ENCODE peak calls at places on chromosome 12, in four cellular contexts. One of them, this sample, is unnamed.

GRCh38 chr12:116278667-116279066 is 1.2 kb upstream of the MED13L start:
- DNase-seq in adrenal gland: no peak
- DNase-seq in tibial artery: no peak
- DNase-seq in NT2/D1: no peak
- DNase-seq in this sample: no peak

GRCh38 chr12:38921025-38921677 is 15.8 kb upstream of the CPNE8 start:
- DNase-seq in NT2/D1: peak; percentile 66
- DNase-seq in adrenal gland: peak; percentile 63
- DNase-seq in tibial artery: no peak
- DNase-seq in this sample: no peak

GRCh38 chr12:52907092-52907810 is 2.4 kb upstream of the KRT8 start:
- DNase-seq in NT2/D1: no peak
- DNase-seq in adrenal gland: peak; percentile 43
- DNase-seq in tibial artery: no peak
- DNase-seq in this sample: no peak

GRCh38 chr12:123533672-123534643 is at the start of gene RILPL1:
- DNase-seq in adrenal gland: peak; percentile 50
- DNase-seq in NT2/D1: peak; percentile 27
- DNase-seq in tibial artery: peak; percentile 75
- DNase-seq in this sample: peak; percentile 41

GRCh38 chr12:115944392-115944742 is 333.1 kb downstream of the MED13L start:
- DNase-seq in adrenal gland: no peak
- DNase-seq in tibial artery: no peak
- DNase-seq in NT2/D1: no peak
- DNase-seq in this sample: no peak

GRCh38 chr12:948238-948637 is 1.3 kb downstream of the RAD52 start:
- DNase-seq in NT2/D1: no peak
- DNase-seq in tibial artery: no peak
- DNase-seq in adrenal gland: no peak
- DNase-seq in this sample: no peak

GRCh38 chr12:51662728-51663154 is 71.7 kb downstream of the SCN8A start:
- DNase-seq in adrenal gland: no peak
- DNase-seq in tibial artery: no peak
- DNase-seq in NT2/D1: no peak
- DNase-seq in this sample: no peak

GRCh38 chr12:114841557-114842251 is 157.7 kb upstream of the TBX3 start:
- DNase-seq in NT2/D1: peak; percentile 36
- DNase-seq in tibial artery: no peak
- DNase-seq in adrenal gland: no peak
- DNase-seq in this sample: no peak

GRCh38 chr12:45336762-45337596 is 121.1 kb downstream of the ANO6 start:
- DNase-seq in adrenal gland: no peak
- DNase-seq in NT2/D1: no peak
- DNase-seq in tibial artery: no peak
- DNase-seq in this sample: no peak

GRCh38 chr12:3490848-3491382 is at the start of gene PRMT8:
- DNase-seq in tibial artery: no peak
- DNase-seq in adrenal gland: no peak
- DNase-seq in NT2/D1: no peak
- DNase-seq in this sample: no peak

GRCh38 chr12:19530631-19531020 is 91.3 kb downstream of the AEBP2 start:
- DNase-seq in NT2/D1: no peak
- DNase-seq in adrenal gland: no peak
- DNase-seq in tibial artery: no peak
- DNase-seq in this sample: no peak

GRCh38 chr12:49550853-49551252 is 12.0 kb downstream of the KCNH3 start:
- DNase-seq in adrenal gland: no peak
- DNase-seq in NT2/D1: no peak
- DNase-seq in tibial artery: no peak
- DNase-seq in this sample: no peak

GRCh38 chr12:1099158-1099557 is 108.1 kb downstream of the ERC1 start:
- DNase-seq in NT2/D1: no peak
- DNase-seq in tibial artery: no peak
- DNase-seq in adrenal gland: no peak
- DNase-seq in this sample: no peak

GRCh38 chr12:123474493-123475255 is 16.7 kb downstream of the SNRNP35 start:
- DNase-seq in adrenal gland: no peak
- DNase-seq in tibial artery: no peak
- DNase-seq in NT2/D1: no peak
- DNase-seq in this sample: peak; percentile 48

GRCh38 chr12:14256139-14256538 is 109.3 kb upstream of the ATF7IP start:
- DNase-seq in tibial artery: no peak
- DNase-seq in adrenal gland: no peak
- DNase-seq in NT2/D1: no peak
- DNase-seq in this sample: peak; percentile 66

GRCh38 chr12:116939734-116940133 is 29.0 kb downstream of the FBXW8 start:
- DNase-seq in NT2/D1: no peak
- DNase-seq in tibial artery: no peak
- DNase-seq in adrenal gland: no peak
- DNase-seq in this sample: no peak

GRCh38 chr12:64457036-64457435 is 5.1 kb downstream of the TBK1 start:
- DNase-seq in tibial artery: no peak
- DNase-seq in NT2/D1: no peak
- DNase-seq in adrenal gland: no peak
- DNase-seq in this sample: peak; percentile 37

GRCh38 chr12:103975368-103975767 is 9.7 kb downstream of the TDG start:
- DNase-seq in NT2/D1: no peak
- DNase-seq in tibial artery: no peak
- DNase-seq in adrenal gland: no peak
- DNase-seq in this sample: no peak

GRCh38 chr12:108570743-108571603 is 8.6 kb downstream of the ISCU start:
- DNase-seq in tibial artery: peak; percentile 55
- DNase-seq in NT2/D1: no peak
- DNase-seq in adrenal gland: no peak
- DNase-seq in this sample: no peak

GRCh38 chr12:19496249-19497208 is 57.2 kb downstream of the AEBP2 start:
- DNase-seq in tibial artery: no peak
- DNase-seq in adrenal gland: no peak
- DNase-seq in NT2/D1: peak; percentile 59
- DNase-seq in this sample: no peak

GRCh38 chr12:122078141-122079037 is at the start of gene MLXIP:
- DNase-seq in NT2/D1: peak; percentile 80
- DNase-seq in adrenal gland: peak; percentile 94
- DNase-seq in tibial artery: peak; percentile 96
- DNase-seq in this sample: peak; percentile 85

GRCh38 chr12:99670635-99671034 is 23.1 kb downstream of the GARIN6 start:
- DNase-seq in NT2/D1: peak; percentile 30
- DNase-seq in adrenal gland: no peak
- DNase-seq in tibial artery: no peak
- DNase-seq in this sample: no peak

GRCh38 chr12:69428351-69429048 is 41.7 kb upstream of the FRS2 start:
- DNase-seq in tibial artery: no peak
- DNase-seq in adrenal gland: no peak
- DNase-seq in NT2/D1: no peak
- DNase-seq in this sample: no peak

GRCh38 chr12:92080390-92081285 is 65.0 kb downstream of the BTG1 start:
- DNase-seq in tibial artery: no peak
- DNase-seq in NT2/D1: no peak
- DNase-seq in adrenal gland: no peak
- DNase-seq in this sample: peak; percentile 32

GRCh38 chr12:90690120-90690519 is 264.9 kb downstream of the CCER1 start:
- DNase-seq in adrenal gland: no peak
- DNase-seq in NT2/D1: no peak
- DNase-seq in tibial artery: no peak
- DNase-seq in this sample: no peak

GRCh38 chr12:71810905-71811304 is 28.7 kb upstream of the TBC1D15 start:
- DNase-seq in tibial artery: no peak
- DNase-seq in adrenal gland: no peak
- DNase-seq in NT2/D1: no peak
- DNase-seq in this sample: no peak

GRCh38 chr12:131631230-131631629 is 79.7 kb upstream of the SFSWAP start:
- DNase-seq in NT2/D1: no peak
- DNase-seq in adrenal gland: no peak
- DNase-seq in tibial artery: peak; percentile 3
- DNase-seq in this sample: no peak

GRCh38 chr12:131136539-131136872 is 182.8 kb downstream of the ADGRD1 start:
- DNase-seq in adrenal gland: no peak
- DNase-seq in NT2/D1: no peak
- DNase-seq in tibial artery: no peak
- DNase-seq in this sample: no peak

GRCh38 chr12:127343941-127344340 is 923.0 kb upstream of the TMEM132C start:
- DNase-seq in tibial artery: no peak
- DNase-seq in adrenal gland: no peak
- DNase-seq in NT2/D1: no peak
- DNase-seq in this sample: no peak

GRCh38 chr12:77615331-77615730 is 215.4 kb upstream of the NAV3 start:
- DNase-seq in NT2/D1: peak; percentile 16
- DNase-seq in tibial artery: no peak
- DNase-seq in adrenal gland: no peak
- DNase-seq in this sample: no peak

GRCh38 chr12:89663577-89664357 is 44.9 kb downstream of the ATP2B1 start:
- DNase-seq in NT2/D1: no peak
- DNase-seq in tibial artery: no peak
- DNase-seq in adrenal gland: no peak
- DNase-seq in this sample: no peak

GRCh38 chr12:104372721-104373335 is 69.3 kb downstream of the EID3 start:
- DNase-seq in NT2/D1: no peak
- DNase-seq in tibial artery: no peak
- DNase-seq in adrenal gland: no peak
- DNase-seq in this sample: no peak

GRCh38 chr12:54021006-54021405 is 7.2 kb upstream of the HOXC6 start:
- DNase-seq in tibial artery: no peak
- DNase-seq in adrenal gland: no peak
- DNase-seq in NT2/D1: no peak
- DNase-seq in this sample: no peak

GRCh38 chr12:54021432-54022013 is 6.7 kb upstream of the HOXC6 start:
- DNase-seq in tibial artery: no peak
- DNase-seq in adrenal gland: no peak
- DNase-seq in NT2/D1: no peak
- DNase-seq in this sample: no peak

GRCh38 chr12:54024127-54024526 is 4.1 kb upstream of the HOXC6 start:
- DNase-seq in tibial artery: no peak
- DNase-seq in adrenal gland: no peak
- DNase-seq in NT2/D1: no peak
- DNase-seq in this sample: no peak

GRCh38 chr12:54024581-54024980 is 3.7 kb upstream of the HOXC6 start:
- DNase-seq in adrenal gland: no peak
- DNase-seq in tibial artery: no peak
- DNase-seq in NT2/D1: no peak
- DNase-seq in this sample: no peak

DNA sequence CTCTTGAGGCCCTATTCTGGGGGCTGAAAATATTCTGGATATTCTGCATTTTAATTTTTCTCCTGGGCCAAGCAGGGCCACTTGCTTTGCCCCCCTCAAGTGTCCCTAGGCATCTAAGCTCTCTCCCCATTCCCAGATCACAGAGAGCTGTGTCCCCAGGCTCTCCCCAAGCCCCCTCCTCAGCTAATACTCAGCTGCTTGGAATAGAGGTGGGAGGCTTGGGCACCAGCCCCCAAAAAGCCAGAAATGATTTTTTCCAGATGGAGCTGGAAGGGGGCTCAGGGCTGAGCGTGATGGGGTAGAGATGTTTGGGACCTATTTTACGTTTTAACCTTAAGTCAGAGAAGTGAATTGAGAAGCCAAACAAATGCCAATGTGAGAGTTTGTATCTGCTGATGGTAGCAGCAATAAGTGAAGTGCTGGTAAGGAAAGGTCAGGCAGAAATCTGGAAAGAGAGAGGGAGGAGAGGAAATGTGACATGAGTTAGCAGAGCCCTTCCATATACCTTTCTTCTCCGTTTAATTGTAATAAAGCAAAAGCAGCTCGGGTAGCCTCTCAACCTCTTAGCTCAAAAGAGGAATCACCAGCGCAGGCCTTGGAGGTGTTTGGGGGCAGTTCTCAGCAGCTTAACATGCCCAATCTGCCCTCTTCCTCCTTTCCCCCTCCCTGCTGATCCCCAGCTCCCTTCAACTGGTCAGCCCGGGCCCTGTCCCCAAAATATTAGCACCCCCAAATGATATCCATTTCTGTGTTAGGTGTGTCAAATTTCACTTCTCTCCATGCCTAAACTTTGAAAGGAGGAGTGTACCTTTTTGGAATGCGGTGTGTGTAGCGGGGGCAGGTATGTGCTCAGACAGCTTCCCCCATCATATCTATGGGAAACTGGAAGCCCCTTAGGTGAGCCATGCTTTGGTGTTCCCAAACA is 5.0 kb upstream of the HOXC6 start:
- DNase-seq in adrenal gland: no peak
- DNase-seq in NT2/D1: no peak
- DNase-seq in tibial artery: no peak
- DNase-seq in this sample: no peak
- H3K4me3 ChIP-seq in adrenal gland: no peak overlapping the region
- H3K4me3 ChIP-seq in NT2/D1: no peak overlapping the region
- H3K4me3 ChIP-seq in tibial artery: no peak overlapping the region
- H3K4me3 ChIP-seq in this sample: no peak overlapping the region

GRCh38 chr12:55704824-55705780 is 2.6 kb downstream of the ITGA7 start:
- DNase-seq in adrenal gland: no peak
- DNase-seq in tibial artery: peak; percentile 84
- DNase-seq in NT2/D1: no peak
- DNase-seq in this sample: no peak
- H3K4me1 ChIP-seq in adrenal gland: peaks cover 20% of the 10 kb centered on the region
- H3K4me1 ChIP-seq in tibial artery: peaks cover 74% of the 10 kb centered on the region
- H3K4me1 ChIP-seq in NT2/D1: peaks cover 9% of the 10 kb centered on the region
- H3K4me1 ChIP-seq in this sample: peaks cover 14% of the 10 kb centered on the region

DNA sequence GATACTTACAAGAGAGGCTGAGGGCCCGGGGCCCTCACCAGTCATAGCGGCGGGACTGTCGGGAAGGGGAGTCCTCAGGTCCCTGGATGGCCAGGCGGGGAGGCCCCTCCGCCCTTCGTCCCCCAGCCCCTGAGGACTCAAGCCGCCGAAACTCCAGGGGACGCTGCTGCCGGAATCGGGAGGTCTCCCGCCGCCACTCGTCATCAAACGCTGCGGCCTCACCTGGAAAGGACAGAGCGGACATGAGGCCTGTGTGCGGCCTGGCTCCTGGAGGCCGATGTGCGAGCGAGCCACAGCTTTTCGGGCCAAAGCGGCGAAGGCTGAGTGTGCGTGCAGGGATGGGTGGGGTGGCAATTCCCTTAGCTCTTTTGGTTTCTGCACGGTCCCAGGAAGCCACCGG is 4.2 kb downstream of the MLF2 start:
- DNase-seq in NT2/D1: no peak
- DNase-seq in adrenal gland: no peak
- DNase-seq in tibial artery: no peak
- DNase-seq in this sample: no peak
- H3K36me3 ChIP-seq in NT2/D1: peaks cover 73% of the 10 kb centered on the region
- H3K36me3 ChIP-seq in adrenal gland: peaks cover 59% of the 10 kb centered on the region
- H3K36me3 ChIP-seq in tibial artery: peaks cover 47% of the 10 kb centered on the region
- H3K36me3 ChIP-seq in this sample: peaks cover 43% of the 10 kb centered on the region

DNA sequence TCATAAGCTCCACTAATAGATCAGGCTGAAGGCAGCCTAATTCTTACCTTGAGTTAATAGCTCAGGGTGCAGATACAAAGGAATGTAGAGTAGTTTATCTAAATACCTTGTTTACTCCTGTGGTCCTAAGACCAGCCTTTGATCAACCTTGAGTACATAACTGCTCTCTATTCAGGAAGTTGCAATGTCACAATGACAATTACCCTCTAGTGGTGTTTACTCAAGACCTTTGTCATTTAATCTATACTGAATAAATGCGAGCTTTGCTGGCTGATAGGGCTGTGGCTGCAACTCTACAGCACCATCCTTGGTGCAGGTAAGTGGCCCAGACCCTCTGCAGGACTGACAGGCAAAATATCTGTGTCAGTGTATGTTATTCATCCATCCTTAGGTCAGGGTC is 282.7 kb downstream of the ATXN7L3B start:
- DNase-seq in NT2/D1: peak; percentile 39
- DNase-seq in tibial artery: no peak
- DNase-seq in adrenal gland: no peak
- DNase-seq in this sample: no peak
- H3K4me3 ChIP-seq in NT2/D1: no peak overlapping the region
- H3K4me3 ChIP-seq in tibial artery: no peak overlapping the region
- H3K4me3 ChIP-seq in adrenal gland: no peak overlapping the region
- H3K4me3 ChIP-seq in this sample: no peak overlapping the region

This sample was measured in CD4-positive, alpha-beta memory T cell.